ENCODE peak calls at places on chromosomes 2 and 18, in four cellular contexts. T is HepG2, Q is K562, J is GM12878. M is an unnamed sample.

GRCh38 chr18:28735731-28736130 is 558.8 kb upstream of the CDH2 start:
- DNase-seq in Q (no peak), J (no peak), T (no peak), M (no peak)

GRCh38 chr18:10419420-10420103 is 34.9 kb upstream of the APCDD1 start:
- DNase-seq in J (no peak), Q (no peak), T (no peak), M (no peak)

GRCh38 chr2:234970467-234970866 is 18.6 kb downstream of the SH3BP4 start:
- DNase-seq in J (no peak), T (no peak), Q (no peak), M (no peak)

GRCh38 chr18:11994708-11995444 is 13.6 kb downstream of the IMPA2 start:
- DNase-seq in T (peak; percentile 75), J (no peak), Q (no peak), M (peak; percentile 83)

GRCh38 chr2:199410130-199410529 is 47.6 kb downstream of the SATB2 start:
- DNase-seq in Q (no peak), T (no peak), J (no peak), M (no peak)

GRCh38 chr2:230202430-230203109 is 17.2 kb downstream of the SP110 start:
- DNase-seq in Q (no peak), T (no peak), J (peak; percentile 60), M (no peak)

GRCh38 chr2:24831216-24831615 is 38.0 kb downstream of the CENPO start:
- DNase-seq in T (no peak), Q (no peak), J (no peak), M (no peak)

GRCh38 chr2:199223791-199224190 is 233.9 kb downstream of the SATB2 start:
- DNase-seq in Q (no peak), T (peak; percentile 35), J (no peak), M (no peak)

GRCh38 chr2:96097951-96098823 is 18.2 kb downstream of the ADRA2B start:
- DNase-seq in J (no peak), Q (no peak), T (no peak), M (no peak)

GRCh38 chr18:58847383-58848071 is 17.1 kb upstream of the ZNF532 start:
- DNase-seq in J (no peak), Q (no peak), T (no peak), M (peak; percentile 99)

DNA sequence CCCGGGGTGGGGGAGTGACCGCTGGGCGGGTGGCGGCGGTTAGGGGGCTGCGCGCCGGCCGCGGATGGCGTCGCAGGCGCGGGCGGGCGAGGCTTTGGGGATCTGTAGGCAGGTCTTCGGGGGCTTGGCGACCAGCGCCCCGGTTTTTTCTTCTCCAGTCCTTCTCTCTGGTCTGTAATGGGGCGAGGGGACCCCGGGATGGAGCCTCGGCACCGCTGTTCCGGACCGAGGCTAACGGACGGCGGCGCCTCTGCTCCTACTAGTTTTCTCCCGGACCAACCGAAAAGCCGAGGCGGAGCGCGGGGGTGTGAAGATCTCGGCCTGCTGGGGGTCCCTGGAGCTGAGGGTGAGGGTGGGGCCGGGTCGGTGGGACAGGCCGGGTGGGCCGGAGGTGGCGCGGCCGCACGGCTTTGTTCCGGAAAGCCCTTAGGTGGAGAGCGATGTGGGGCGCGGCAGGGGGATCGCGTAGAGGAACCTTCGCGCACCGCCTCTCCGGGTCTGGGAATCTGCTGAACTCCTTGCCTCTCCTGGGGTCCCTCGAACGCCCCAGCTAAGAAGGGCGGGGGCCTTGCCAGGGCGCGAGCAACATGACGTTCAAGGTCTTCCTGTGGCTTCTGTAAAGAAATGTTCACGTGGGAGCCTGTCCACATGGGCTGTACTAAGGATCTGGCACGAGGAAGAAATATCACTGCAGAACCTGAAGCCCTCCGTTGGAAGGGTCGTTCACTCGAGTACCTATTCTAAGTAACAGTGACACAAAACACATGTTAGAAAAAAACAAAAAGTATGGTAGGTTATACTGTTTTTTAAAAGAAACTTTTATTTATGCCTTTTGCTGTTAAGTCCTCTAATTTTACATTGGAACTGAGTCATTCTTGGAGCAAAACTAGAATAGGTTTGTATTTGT is 861 bp downstream of the SLC39A10 start:
- DNase-seq in Q (peak; percentile 51), T (peak; percentile 80), J (no peak), M (peak; percentile 76)
- H3K4me3 ChIP-seq in Q (peak overlapping the region; percentile 86), T (peak overlapping the region; percentile 84), J (peak overlapping the region; percentile 98), M (peak overlapping the region; percentile 72)

GRCh38 chr2:178306351-178307073 is 112.2 kb downstream of the OSBPL6 start:
- DNase-seq in Q (peak; percentile 33), T (peak; percentile 62), J (peak; percentile 31), M (peak; percentile 84)
- TF ChIP-seq JUNB in Q (no peak), T (no peak), J (no peak), M (no peak)

DNA sequence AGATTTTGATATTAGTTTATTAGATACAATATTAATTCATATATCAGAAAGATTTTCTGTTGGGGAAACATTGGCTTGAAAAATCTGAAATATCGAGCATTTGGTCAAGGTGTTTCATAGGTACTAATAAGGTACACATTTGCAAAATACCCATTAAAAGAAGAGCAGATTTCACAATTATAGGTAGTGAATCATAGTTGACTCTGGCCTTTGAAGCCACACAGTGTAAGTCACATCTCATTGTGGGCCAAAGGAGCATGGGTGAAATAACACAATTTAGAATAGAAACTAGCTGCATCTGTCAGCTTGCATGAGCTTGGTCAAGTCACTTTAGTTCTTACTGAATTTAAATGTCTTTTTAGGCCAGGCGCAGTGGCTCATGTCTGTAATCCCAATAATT is 4.9 kb downstream of the KDM3A start:
- DNase-seq in T (peak; percentile 21), J (no peak), Q (no peak), M (no peak)
- H3K79me2 ChIP-seq in T (peaks cover 83% of the 10 kb centered on the region), J (peaks cover 80% of the 10 kb centered on the region), Q (peaks cover 84% of the 10 kb centered on the region), M (peaks cover 67% of the 10 kb centered on the region)

DNA sequence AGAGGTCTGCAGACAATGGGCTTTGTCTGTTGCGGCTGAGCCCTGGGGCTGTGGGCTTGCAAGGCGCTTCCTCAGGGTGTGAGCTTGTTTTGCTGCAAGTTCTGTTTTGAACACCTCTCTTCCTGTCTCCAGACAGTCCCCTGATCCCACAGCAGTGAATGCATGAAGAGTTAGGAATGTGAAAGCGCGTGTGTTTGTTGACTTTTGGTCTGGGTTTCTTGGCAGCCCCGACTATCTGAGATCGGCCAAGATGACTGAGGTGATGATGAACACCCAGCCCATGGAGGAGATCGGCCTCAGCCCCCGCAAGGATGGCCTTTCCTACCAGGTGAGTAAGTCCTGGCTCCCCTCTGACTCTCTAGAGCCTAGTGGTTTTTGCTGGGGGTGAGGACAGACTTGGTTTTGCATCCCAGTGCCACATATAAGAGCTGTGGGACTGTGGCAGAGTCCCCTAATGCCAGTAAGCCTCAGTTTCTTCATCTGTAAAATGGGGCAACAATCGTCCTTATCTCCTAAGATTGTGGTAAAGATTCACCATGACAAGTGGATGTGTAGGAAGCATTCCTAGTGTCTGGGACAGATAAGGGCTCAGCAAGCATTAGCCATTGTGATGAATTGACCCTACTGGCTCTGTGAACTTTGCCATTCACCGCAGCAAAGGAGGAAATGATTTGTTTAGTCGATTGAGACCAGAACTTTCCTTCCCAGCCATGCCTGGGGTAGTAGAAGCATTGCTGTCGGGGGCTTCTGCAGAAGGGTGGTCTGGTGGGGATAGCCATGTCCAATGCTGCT is 3.0 kb downstream of the LBH start:
- DNase-seq in T (peak; percentile 12), J (no peak), Q (no peak), M (peak; percentile 52)
- H3K4me3 ChIP-seq in T (no peak overlapping the region), J (peak overlapping the region; percentile 80), Q (no peak overlapping the region), M (peak overlapping the region; percentile 87)

GRCh38 chr2:55268288-55268906 is 634 bp downstream of the MTIF2 start:
- DNase-seq in T (peak; percentile 23), Q (no peak), J (no peak), M (peak; percentile 14)

GRCh38 chr2:55268907-55269611 is at the start of gene MTIF2:
- DNase-seq in Q (peak; percentile 88), J (peak; percentile 78), T (peak; percentile 95), M (peak; percentile 98)
- TF ChIP-seq JUNB in Q (no peak), J (no peak), T (no peak), M (no peak)

DNA sequence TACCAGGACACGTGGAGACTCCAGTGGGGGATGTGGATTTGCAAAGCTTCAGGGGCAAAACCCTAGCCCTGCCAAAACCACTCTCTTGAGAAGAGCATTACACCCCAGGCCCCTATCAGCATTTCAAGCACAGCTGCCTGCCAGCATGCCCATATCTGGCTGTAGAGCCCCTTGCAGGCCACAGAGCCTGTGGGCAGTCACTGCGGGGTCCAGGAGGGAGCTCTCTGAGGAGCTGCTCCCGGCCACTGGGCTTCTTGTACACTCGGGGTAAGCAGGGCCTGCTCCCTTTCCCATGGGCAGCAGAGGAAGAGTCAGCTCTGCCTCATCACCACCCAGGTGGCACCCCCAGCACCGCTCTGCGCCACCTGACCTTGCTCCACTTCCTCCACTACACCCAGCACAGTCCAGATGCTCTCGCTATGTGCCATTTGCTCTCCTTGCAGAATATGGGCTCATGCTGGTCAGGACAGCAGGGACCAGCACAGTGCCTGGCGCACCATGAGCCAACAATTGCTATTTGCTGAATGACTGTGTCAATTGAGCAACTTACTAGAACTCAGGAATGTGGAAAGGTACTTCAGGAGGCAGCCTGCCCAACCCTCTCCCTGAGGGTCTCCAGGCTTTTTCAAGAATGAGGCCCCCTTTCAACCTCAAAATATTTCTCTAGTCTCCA is 7.4 kb downstream of the CHST10 start:
- DNase-seq in T (no peak), Q (no peak), J (no peak), M (no peak)
- H3K79me2 ChIP-seq in T (no peaks in the 10 kb centered on the region), Q (peaks cover 17% of the 10 kb centered on the region), J (peaks cover 1% of the 10 kb centered on the region), M (peaks cover 56% of the 10 kb centered on the region)

DNA sequence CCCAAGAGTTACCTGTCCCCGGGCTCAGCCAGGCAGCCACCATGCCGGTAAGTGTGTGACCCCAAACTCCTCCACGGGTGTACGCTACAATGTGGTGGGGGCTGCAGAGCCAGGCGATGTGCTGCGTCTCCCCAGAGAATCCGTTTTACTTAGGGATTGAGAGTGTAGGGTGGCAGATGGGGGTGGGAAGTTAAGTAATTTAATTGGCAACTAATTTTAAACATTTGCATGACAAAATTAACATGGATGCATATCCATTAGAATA is 26.6 kb upstream of the RPL31 start:
- DNase-seq in Q (no peak), J (no peak), T (no peak), M (no peak)
- H3K4me3 ChIP-seq in Q (no peak overlapping the region), J (no peak overlapping the region), T (no peak overlapping the region), M (no peak overlapping the region)

DNA sequence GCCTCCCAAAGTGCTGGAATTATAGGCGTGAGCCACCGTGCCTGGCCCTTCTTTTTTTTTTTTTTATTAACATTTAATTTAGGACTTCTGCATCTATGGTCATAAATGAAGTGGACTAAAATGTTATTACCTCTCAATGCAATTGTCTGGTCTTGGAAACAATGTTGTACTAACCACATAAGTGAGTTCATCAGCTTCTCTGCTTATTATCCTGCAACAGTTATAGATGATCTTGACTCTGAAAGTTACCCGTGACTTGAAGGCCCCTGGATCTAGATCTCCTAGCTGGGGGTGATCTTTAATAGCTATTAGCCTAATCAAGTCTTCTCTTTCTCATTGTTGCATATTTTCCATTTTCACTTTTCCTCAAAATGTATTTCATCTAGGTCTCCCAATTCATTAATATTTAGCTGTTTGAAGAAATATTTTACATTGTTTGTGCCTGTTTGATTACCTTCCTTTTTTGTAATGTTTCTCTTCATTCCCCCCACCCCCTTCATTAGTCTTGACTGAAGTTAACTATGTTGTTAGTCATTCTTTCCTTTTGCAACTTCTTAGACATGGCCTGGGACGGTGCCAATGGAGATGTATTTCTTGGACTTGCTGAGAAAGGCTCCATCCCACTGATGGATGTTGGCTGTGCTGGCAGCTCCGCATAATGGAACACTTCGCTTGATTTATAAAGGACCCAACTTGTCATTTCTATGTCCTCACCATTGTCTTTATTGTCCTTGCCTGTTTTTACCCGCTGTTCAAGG is 141.6 kb upstream of the RIOK3 start:
- DNase-seq in T (no peak), J (no peak), Q (no peak), M (no peak)
- TF ChIP-seq JUNB in T (no peak), J (no peak), Q (no peak), M (no peak)